ENCODE peak calls at places on chromosome 15, in four cellular contexts. P, J, A and H are unnamed samples.

GRCh38 chr15:59371458-59372351 is 966 bp downstream of the MYO1E start:
- DNase-seq in J (no peak), A (peak), P (peak), H (no peak)

GRCh38 chr15:41115652-41116115 is 396 bp downstream of the INO80 start:
- DNase-seq in P (peak), J (peak), A (peak), H (peak)

GRCh38 chr15:70146771-70147170 is 49.1 kb upstream of the TLE3 start:
- DNase-seq in J (no peak), A (no peak), P (no peak), H (no peak)

GRCh38 chr15:48040166-48040817 is 80.5 kb upstream of the SLC24A5 start:
- DNase-seq in P (no peak), A (no peak), J (no peak), H (no peak)

GRCh38 chr15:27017168-27017809 is 46.3 kb downstream of the GABRG3 start:
- DNase-seq in P (no peak), A (peak), J (no peak), H (no peak)

GRCh38 chr15:47460775-47461174 is 256.5 kb upstream of the SEMA6D start:
- DNase-seq in P (no peak), J (no peak), A (no peak), H (no peak)

GRCh38 chr15:64004582-64004981 is 41.7 kb downstream of the DAPK2 start:
- DNase-seq in P (no peak), A (peak), J (peak), H (no peak)

GRCh38 chr15:93980149-93980911 is 251.0 kb upstream of the MCTP2 start:
- DNase-seq in P (no peak), A (no peak), J (no peak), H (no peak)

GRCh38 chr15:54083501-54083900 is 105.3 kb downstream of the UNC13C start:
- DNase-seq in A (no peak), P (no peak), J (no peak), H (no peak)

GRCh38 chr15:80752204-80752603 is 27.0 kb upstream of the CEMIP start:
- DNase-seq in P (no peak), J (no peak), A (no peak), H (no peak)

GRCh38 chr15:38129531-38130199 is 123.0 kb upstream of the SPRED1 start:
- DNase-seq in P (peak), A (peak), J (no peak), H (peak)

GRCh38 chr15:72319360-72319984 is 485 bp downstream of the CELF6 start:
- DNase-seq in A (peak), J (no peak), P (peak), H (peak)

GRCh38 chr15:87080547-87080946 is 1000.9 kb downstream of the AGBL1 start:
- DNase-seq in J (no peak), P (no peak), A (peak), H (no peak)

DNA sequence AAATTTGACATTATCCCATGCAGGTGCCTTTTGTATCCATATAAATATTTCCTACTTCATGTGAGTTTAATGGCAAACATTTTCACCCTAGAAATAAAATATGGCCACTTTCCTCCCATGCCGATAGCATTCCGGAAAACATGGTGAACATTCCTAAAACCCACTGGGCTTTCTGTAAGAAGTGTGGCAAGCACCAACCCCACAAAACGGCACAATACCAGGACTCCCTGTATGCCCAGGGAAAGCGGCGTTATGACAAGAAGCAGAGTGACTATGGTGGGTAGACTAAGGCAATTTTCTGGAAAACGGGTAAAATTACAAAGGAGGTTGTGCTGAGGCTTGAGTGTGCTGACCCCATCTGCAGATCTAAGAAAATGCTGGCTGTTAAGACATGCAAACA is 7.6 kb downstream of the ANXA2 start:
- DNase-seq in A (no peak), J (no peak), P (no peak), H (no peak)
- H3K27ac ChIP-seq in A (peak), J (peak), P (peak), H (no peak)

GRCh38 chr15:90221251-90221900 is 12.4 kb downstream of the CIB1 start:
- DNase-seq in J (no peak), A (peak), P (peak), H (peak)
- H3K27ac ChIP-seq in J (no peak), A (no peak), P (peak), H (no peak)

GRCh38 chr15:31402003-31402402 is 75.4 kb downstream of the KLF13 start:
- DNase-seq in P (no peak), A (no peak), J (no peak), H (peak)

GRCh38 chr15:31403606-31404005 is 77.0 kb downstream of the KLF13 start:
- DNase-seq in A (peak), P (no peak), J (no peak), H (no peak)

GRCh38 chr15:31401282-31401681 is 74.6 kb downstream of the KLF13 start:
- DNase-seq in A (no peak), J (no peak), P (no peak), H (peak)

GRCh38 chr15:31403096-31403495 is 76.5 kb downstream of the KLF13 start:
- DNase-seq in J (no peak), P (no peak), A (peak), H (no peak)

DNA sequence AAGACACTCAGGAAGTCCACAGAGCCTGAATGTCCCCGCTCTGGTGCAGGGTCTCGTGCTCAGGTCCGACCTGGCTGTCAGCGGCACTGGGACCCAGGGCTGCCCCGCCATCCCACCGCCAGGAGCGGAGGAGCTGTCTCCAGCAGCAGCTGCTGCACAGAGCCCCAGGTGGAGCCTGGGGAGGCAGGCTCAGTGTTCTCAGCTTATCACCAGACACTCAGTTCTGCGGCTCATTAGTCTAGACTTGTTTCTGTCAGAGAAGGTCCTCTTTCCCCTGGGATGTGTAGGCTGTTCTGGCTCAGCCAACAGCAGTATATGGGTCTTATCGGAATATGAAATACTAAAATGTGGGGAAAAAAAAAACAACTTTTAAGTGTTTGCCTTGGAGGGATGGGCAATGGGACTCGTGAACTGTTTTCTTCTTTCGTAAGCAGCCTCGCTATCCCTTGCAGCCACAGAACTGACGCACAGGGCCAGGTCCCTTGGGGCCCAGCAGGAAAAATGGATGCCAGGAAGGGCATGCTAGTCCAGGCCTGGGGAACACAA is 75.9 kb downstream of the KLF13 start:
- DNase-seq in J (no peak), A (peak), P (no peak), H (peak)
- H3K27ac ChIP-seq in J (no peak), A (peak), P (peak), H (peak)

DNA sequence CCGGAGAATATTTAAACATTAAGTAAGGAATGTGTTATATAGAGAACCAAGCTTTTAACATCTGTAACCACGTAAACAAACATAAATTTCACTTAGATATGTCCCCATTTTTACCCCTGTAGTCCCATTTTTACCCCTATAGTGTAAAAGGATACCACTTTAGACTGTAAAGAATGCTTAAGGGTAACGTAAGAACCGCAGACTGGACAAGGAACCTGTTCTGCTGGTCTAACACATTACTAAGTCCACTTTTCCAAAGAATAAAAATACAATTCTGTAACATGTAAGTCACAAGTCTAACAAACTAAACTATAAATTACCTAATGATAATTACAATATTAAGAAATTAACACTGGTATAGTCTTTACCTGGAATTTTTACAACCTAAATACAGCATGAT is 2.9 kb downstream of the SLC12A6 start:
- DNase-seq in P (no peak), J (no peak), A (no peak), H (no peak)
- H3K27ac ChIP-seq in P (no peak), J (no peak), A (peak), H (no peak)

DNA sequence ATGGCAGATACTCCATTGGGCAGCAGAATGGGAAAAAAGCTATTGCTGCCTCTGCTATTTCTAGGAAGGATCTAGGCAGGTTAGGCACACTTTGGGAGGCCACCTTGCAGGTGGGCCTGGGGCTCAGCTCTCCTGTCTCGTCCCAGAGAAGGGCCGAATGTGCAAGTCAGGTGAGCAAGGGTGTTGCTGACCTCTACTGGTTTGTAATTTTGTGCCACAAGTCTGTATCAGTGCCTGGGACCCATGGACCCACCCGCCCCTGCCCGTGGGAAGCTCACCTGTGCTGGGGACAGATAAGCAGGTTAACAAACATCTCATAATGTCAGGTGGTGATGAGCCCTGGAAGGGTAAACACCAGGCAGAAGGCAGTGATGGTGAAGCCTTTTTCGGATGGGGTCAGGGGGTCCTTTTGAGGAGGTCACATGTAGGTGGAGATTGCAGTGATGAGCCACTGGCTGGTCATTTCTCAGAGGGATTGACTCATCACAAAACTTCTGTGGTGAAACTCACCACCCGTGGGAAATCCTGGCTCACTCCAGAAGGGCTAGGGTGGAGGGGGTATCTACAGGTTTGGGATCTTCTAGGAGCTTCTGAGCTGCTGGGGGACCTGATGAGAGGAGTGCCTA is 161.3 kb downstream of the KLF13 start:
- DNase-seq in P (no peak), J (no peak), A (peak), H (no peak)
- H3K27ac ChIP-seq in P (peak), J (peak), A (peak), H (peak)

DNA sequence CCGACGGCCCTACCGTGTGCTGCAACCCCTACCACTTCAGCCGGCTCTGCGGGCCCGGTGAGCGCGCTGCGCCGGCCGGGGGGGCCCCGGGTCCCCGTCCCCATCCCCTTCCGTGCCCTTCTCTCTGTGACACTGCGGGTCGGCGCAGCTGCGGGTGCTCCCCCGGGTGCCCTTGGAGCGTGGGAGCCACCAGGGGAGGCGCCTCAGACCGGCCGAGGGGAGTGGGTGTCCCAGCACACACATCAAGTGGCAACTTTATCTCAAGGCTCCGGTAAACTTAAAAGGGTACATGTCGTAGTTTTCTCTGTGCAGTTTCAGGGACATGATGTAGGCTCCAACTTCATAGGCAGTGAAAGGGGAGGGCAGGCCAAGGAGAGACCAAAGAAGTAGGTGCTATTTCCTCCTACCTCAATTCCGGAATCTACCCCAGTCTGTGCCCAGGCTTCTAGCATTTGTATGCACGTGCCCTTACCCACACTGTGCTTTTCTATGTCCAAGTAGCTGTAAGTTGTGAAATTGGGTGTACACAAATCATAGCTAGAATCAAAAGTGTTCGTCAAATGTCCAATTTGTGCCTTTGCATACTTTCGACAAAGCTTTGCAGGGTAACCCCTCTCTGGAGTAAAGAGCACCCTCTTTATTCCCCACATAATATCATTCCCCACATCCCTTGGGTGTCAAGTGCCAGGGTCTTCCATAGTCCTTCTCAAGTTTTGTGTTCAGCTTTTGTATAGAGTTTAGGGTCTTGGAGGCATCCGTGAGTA is 2.2 kb downstream of the SMAD6 start:
- DNase-seq in J (no peak), P (no peak), A (peak), H (no peak)
- H3K27ac ChIP-seq in J (peak), P (peak), A (peak), H (no peak)

GRCh38 chr15:60804551-60804950 is 325.6 kb upstream of the ICE2 start:
- DNase-seq in A (no peak), P (no peak), J (no peak), H (no peak)
- H3K27ac ChIP-seq in A (peak), P (no peak), J (no peak), H (no peak)

GRCh38 chr15:31023841-31024240 is 32.4 kb upstream of the MTMR10 start:
- DNase-seq in A (no peak), J (no peak), P (no peak), H (no peak)

GRCh38 chr15:31025996-31026395 is 34.6 kb upstream of the MTMR10 start:
- DNase-seq in P (no peak), A (no peak), J (no peak), H (no peak)

GRCh38 chr15:31021067-31021665 is 29.7 kb upstream of the MTMR10 start:
- DNase-seq in P (no peak), A (no peak), J (no peak), H (no peak)

GRCh38 chr15:31024979-31025378 is 33.6 kb upstream of the MTMR10 start:
- DNase-seq in A (peak), J (no peak), P (no peak), H (no peak)

GRCh38 chr15:31024330-31024729 is 32.9 kb upstream of the MTMR10 start:
- DNase-seq in A (peak), P (peak), J (peak), H (no peak)
- H3K27ac ChIP-seq in A (peak), P (no peak), J (peak), H (no peak)